ENCODE peak calls at places on chromosomes 1 and 21, in ten cellular contexts. One of them, this sample, is unnamed.

GRCh38 chr1:94322696-94323095 is 85.3 kb upstream of the ARHGAP29 start:
- DNase-seq in neural progenitor cell: no peak
- DNase-seq in HCT116: peak
- DNase-seq in IMR-90: no peak
- DNase-seq in GM12878: no peak
- DNase-seq in mammary epithelial cell: peak
- DNase-seq in endodermal cell: peak
- DNase-seq in fibroblast of lung: no peak
- DNase-seq in PC-3: peak
- DNase-seq in GM23248: peak
- DNase-seq in this sample: no peak

GRCh38 chr1:9300623-9301022 is 7.9 kb downstream of the SPSB1 start:
- DNase-seq in neural progenitor cell: no peak
- DNase-seq in HCT116: no peak
- DNase-seq in IMR-90: no peak
- DNase-seq in GM12878: no peak
- DNase-seq in mammary epithelial cell: no peak
- DNase-seq in endodermal cell: no peak
- DNase-seq in fibroblast of lung: no peak
- DNase-seq in PC-3: no peak
- DNase-seq in GM23248: no peak
- DNase-seq in this sample: no peak

GRCh38 chr1:165871311-165872067 is 44.1 kb downstream of the UCK2 start:
- DNase-seq in neural progenitor cell: peak
- DNase-seq in HCT116: peak
- DNase-seq in IMR-90: peak
- DNase-seq in GM12878: peak
- DNase-seq in mammary epithelial cell: peak
- DNase-seq in endodermal cell: peak
- DNase-seq in fibroblast of lung: peak
- DNase-seq in PC-3: peak
- DNase-seq in GM23248: peak
- DNase-seq in this sample: no peak

GRCh38 chr1:21775542-21775899 is 7.4 kb downstream of the USP48 start:
- DNase-seq in neural progenitor cell: no peak
- DNase-seq in HCT116: no peak
- DNase-seq in IMR-90: no peak
- DNase-seq in GM12878: no peak
- DNase-seq in mammary epithelial cell: no peak
- DNase-seq in endodermal cell: no peak
- DNase-seq in fibroblast of lung: no peak
- DNase-seq in PC-3: no peak
- DNase-seq in GM23248: no peak
- DNase-seq in this sample: no peak

GRCh38 chr1:180927348-180927747 is 14.7 kb downstream of the KIAA1614 start:
- DNase-seq in neural progenitor cell: no peak
- DNase-seq in HCT116: no peak
- DNase-seq in IMR-90: no peak
- DNase-seq in GM12878: no peak
- DNase-seq in mammary epithelial cell: no peak
- DNase-seq in endodermal cell: no peak
- DNase-seq in fibroblast of lung: no peak
- DNase-seq in PC-3: no peak
- DNase-seq in GM23248: no peak
- DNase-seq in this sample: no peak

GRCh38 chr21:34885636-34886553 is 163.2 kb downstream of the RUNX1 start:
- DNase-seq in neural progenitor cell: peak
- DNase-seq in HCT116: no peak
- DNase-seq in IMR-90: no peak
- DNase-seq in GM12878: no peak
- DNase-seq in mammary epithelial cell: no peak
- DNase-seq in endodermal cell: peak
- DNase-seq in fibroblast of lung: peak
- DNase-seq in PC-3: peak
- DNase-seq in GM23248: peak
- DNase-seq in this sample: peak

GRCh38 chr1:209791920-209792319 is 7.6 kb upstream of the C1orf74 start:
- DNase-seq in neural progenitor cell: no peak
- DNase-seq in HCT116: no peak
- DNase-seq in IMR-90: no peak
- DNase-seq in GM12878: no peak
- DNase-seq in mammary epithelial cell: no peak
- DNase-seq in endodermal cell: no peak
- DNase-seq in fibroblast of lung: no peak
- DNase-seq in PC-3: peak
- DNase-seq in GM23248: no peak
- DNase-seq in this sample: no peak

GRCh38 chr1:98732985-98733781 is 71.7 kb downstream of the SNX7 start:
- DNase-seq in neural progenitor cell: no peak
- DNase-seq in HCT116: no peak
- DNase-seq in IMR-90: peak
- DNase-seq in GM12878: peak
- DNase-seq in mammary epithelial cell: no peak
- DNase-seq in endodermal cell: no peak
- DNase-seq in fibroblast of lung: peak
- DNase-seq in PC-3: no peak
- DNase-seq in GM23248: no peak
- DNase-seq in this sample: peak

GRCh38 chr1:78280626-78281025 is 210.1 kb upstream of the PTGFR start:
- DNase-seq in neural progenitor cell: no peak
- DNase-seq in HCT116: no peak
- DNase-seq in IMR-90: no peak
- DNase-seq in GM12878: no peak
- DNase-seq in mammary epithelial cell: peak
- DNase-seq in endodermal cell: no peak
- DNase-seq in fibroblast of lung: no peak
- DNase-seq in PC-3: no peak
- DNase-seq in GM23248: no peak
- DNase-seq in this sample: peak

GRCh38 chr1:67645495-67646144 is 39.4 kb upstream of the GADD45A start:
- DNase-seq in neural progenitor cell: peak
- DNase-seq in HCT116: no peak
- DNase-seq in IMR-90: no peak
- DNase-seq in GM12878: no peak
- DNase-seq in mammary epithelial cell: no peak
- DNase-seq in endodermal cell: no peak
- DNase-seq in fibroblast of lung: peak
- DNase-seq in PC-3: peak
- DNase-seq in GM23248: peak
- DNase-seq in this sample: no peak

GRCh38 chr1:17538010-17538409 is 1.5 kb upstream of the ARHGEF10L start:
- DNase-seq in neural progenitor cell: no peak
- DNase-seq in HCT116: no peak
- DNase-seq in IMR-90: no peak
- DNase-seq in GM12878: no peak
- DNase-seq in mammary epithelial cell: no peak
- DNase-seq in endodermal cell: no peak
- DNase-seq in fibroblast of lung: no peak
- DNase-seq in PC-3: no peak
- DNase-seq in GM23248: peak
- DNase-seq in this sample: no peak

GRCh38 chr1:233238884-233239432 is 56.6 kb downstream of the PCNX2 start:
- DNase-seq in neural progenitor cell: no peak
- DNase-seq in HCT116: no peak
- DNase-seq in IMR-90: peak
- DNase-seq in GM12878: no peak
- DNase-seq in mammary epithelial cell: no peak
- DNase-seq in endodermal cell: no peak
- DNase-seq in fibroblast of lung: peak
- DNase-seq in PC-3: no peak
- DNase-seq in GM23248: no peak
- DNase-seq in this sample: peak

GRCh38 chr1:61332196-61332753 is 249.9 kb downstream of the NFIA start:
- DNase-seq in neural progenitor cell: no peak
- DNase-seq in HCT116: no peak
- DNase-seq in IMR-90: no peak
- DNase-seq in GM12878: peak
- DNase-seq in mammary epithelial cell: no peak
- DNase-seq in endodermal cell: no peak
- DNase-seq in fibroblast of lung: no peak
- DNase-seq in PC-3: no peak
- DNase-seq in GM23248: no peak
- DNase-seq in this sample: no peak

GRCh38 chr1:201356701-201357100 is 20.8 kb downstream of the TNNT2 start:
- DNase-seq in neural progenitor cell: no peak
- DNase-seq in HCT116: no peak
- DNase-seq in IMR-90: no peak
- DNase-seq in GM12878: no peak
- DNase-seq in mammary epithelial cell: no peak
- DNase-seq in endodermal cell: peak
- DNase-seq in fibroblast of lung: no peak
- DNase-seq in PC-3: no peak
- DNase-seq in GM23248: no peak
- DNase-seq in this sample: no peak

GRCh38 chr1:19348441-19349198 is 36.5 kb downstream of the SLC66A1 start:
- DNase-seq in neural progenitor cell: no peak
- DNase-seq in HCT116: no peak
- DNase-seq in IMR-90: no peak
- DNase-seq in GM12878: no peak
- DNase-seq in mammary epithelial cell: no peak
- DNase-seq in endodermal cell: no peak
- DNase-seq in fibroblast of lung: no peak
- DNase-seq in PC-3: no peak
- DNase-seq in GM23248: no peak
- DNase-seq in this sample: no peak

GRCh38 chr1:12075195-12076114 is 12.4 kb downstream of the TNFRSF8 start:
- DNase-seq in neural progenitor cell: no peak
- DNase-seq in HCT116: no peak
- DNase-seq in IMR-90: peak
- DNase-seq in GM12878: no peak
- DNase-seq in mammary epithelial cell: peak
- DNase-seq in endodermal cell: no peak
- DNase-seq in fibroblast of lung: peak
- DNase-seq in PC-3: no peak
- DNase-seq in GM23248: peak
- DNase-seq in this sample: no peak

GRCh38 chr1:226185153-226186036 is 1.1 kb downstream of the ACBD3 start:
- DNase-seq in neural progenitor cell: no peak
- DNase-seq in HCT116: no peak
- DNase-seq in IMR-90: peak
- DNase-seq in GM12878: no peak
- DNase-seq in mammary epithelial cell: peak
- DNase-seq in endodermal cell: no peak
- DNase-seq in fibroblast of lung: peak
- DNase-seq in PC-3: peak
- DNase-seq in GM23248: peak
- DNase-seq in this sample: peak

GRCh38 chr1:94905207-94905606 is 21.7 kb downstream of the CNN3 start:
- DNase-seq in neural progenitor cell: no peak
- DNase-seq in HCT116: no peak
- DNase-seq in IMR-90: no peak
- DNase-seq in GM12878: no peak
- DNase-seq in mammary epithelial cell: no peak
- DNase-seq in endodermal cell: peak
- DNase-seq in fibroblast of lung: no peak
- DNase-seq in PC-3: no peak
- DNase-seq in GM23248: no peak
- DNase-seq in this sample: no peak

GRCh38 chr1:21653744-21654100 is 15.4 kb downstream of the RAP1GAP start:
- DNase-seq in neural progenitor cell: no peak
- DNase-seq in HCT116: no peak
- DNase-seq in IMR-90: no peak
- DNase-seq in GM12878: no peak
- DNase-seq in mammary epithelial cell: no peak
- DNase-seq in endodermal cell: no peak
- DNase-seq in fibroblast of lung: no peak
- DNase-seq in PC-3: no peak
- DNase-seq in GM23248: no peak
- DNase-seq in this sample: no peak

GRCh38 chr1:14943516-14943851 is 210.1 kb upstream of the TMEM51 start:
- DNase-seq in neural progenitor cell: no peak
- DNase-seq in HCT116: no peak
- DNase-seq in IMR-90: no peak
- DNase-seq in GM12878: no peak
- DNase-seq in mammary epithelial cell: no peak
- DNase-seq in endodermal cell: no peak
- DNase-seq in fibroblast of lung: no peak
- DNase-seq in PC-3: no peak
- DNase-seq in GM23248: no peak
- DNase-seq in this sample: no peak
- H3K9ac ChIP-seq in neural progenitor cell: no peak
- H3K9ac ChIP-seq in HCT116: no peak
- H3K9ac ChIP-seq in IMR-90: peak
- H3K9ac ChIP-seq in GM12878: no peak
- H3K9ac ChIP-seq in mammary epithelial cell: no peak
- H3K9ac ChIP-seq in endodermal cell: no peak
- H3K9ac ChIP-seq in fibroblast of lung: peak
- H3K9ac ChIP-seq in PC-3: no peak
- H3K9ac ChIP-seq in GM23248: peak
- H3K9ac ChIP-seq in this sample: peak

GRCh38 chr21:44869860-44870747 is 3.4 kb downstream of the PTTG1IP start:
- DNase-seq in neural progenitor cell: peak
- DNase-seq in HCT116: peak
- DNase-seq in IMR-90: peak
- DNase-seq in GM12878: no peak
- DNase-seq in mammary epithelial cell: peak
- DNase-seq in endodermal cell: peak
- DNase-seq in fibroblast of lung: peak
- DNase-seq in PC-3: peak
- DNase-seq in GM23248: peak
- DNase-seq in this sample: peak
- H3K9ac ChIP-seq in neural progenitor cell: no peak
- H3K9ac ChIP-seq in HCT116: peak
- H3K9ac ChIP-seq in IMR-90: peak
- H3K9ac ChIP-seq in GM12878: no peak
- H3K9ac ChIP-seq in mammary epithelial cell: peak
- H3K9ac ChIP-seq in endodermal cell: peak
- H3K9ac ChIP-seq in fibroblast of lung: peak
- H3K9ac ChIP-seq in PC-3: peak
- H3K9ac ChIP-seq in GM23248: peak
- H3K9ac ChIP-seq in this sample: peak

GRCh38 chr1:156925154-156926010 is 5.0 kb downstream of the LRRC71 start:
- DNase-seq in neural progenitor cell: no peak
- DNase-seq in HCT116: no peak
- DNase-seq in IMR-90: no peak
- DNase-seq in GM12878: no peak
- DNase-seq in mammary epithelial cell: no peak
- DNase-seq in endodermal cell: no peak
- DNase-seq in fibroblast of lung: no peak
- DNase-seq in PC-3: no peak
- DNase-seq in GM23248: no peak
- DNase-seq in this sample: no peak
- H3K9ac ChIP-seq in neural progenitor cell: no peak
- H3K9ac ChIP-seq in HCT116: no peak
- H3K9ac ChIP-seq in IMR-90: no peak
- H3K9ac ChIP-seq in GM12878: no peak
- H3K9ac ChIP-seq in mammary epithelial cell: no peak
- H3K9ac ChIP-seq in endodermal cell: no peak
- H3K9ac ChIP-seq in fibroblast of lung: no peak
- H3K9ac ChIP-seq in PC-3: no peak
- H3K9ac ChIP-seq in GM23248: no peak
- H3K9ac ChIP-seq in this sample: no peak

DNA sequence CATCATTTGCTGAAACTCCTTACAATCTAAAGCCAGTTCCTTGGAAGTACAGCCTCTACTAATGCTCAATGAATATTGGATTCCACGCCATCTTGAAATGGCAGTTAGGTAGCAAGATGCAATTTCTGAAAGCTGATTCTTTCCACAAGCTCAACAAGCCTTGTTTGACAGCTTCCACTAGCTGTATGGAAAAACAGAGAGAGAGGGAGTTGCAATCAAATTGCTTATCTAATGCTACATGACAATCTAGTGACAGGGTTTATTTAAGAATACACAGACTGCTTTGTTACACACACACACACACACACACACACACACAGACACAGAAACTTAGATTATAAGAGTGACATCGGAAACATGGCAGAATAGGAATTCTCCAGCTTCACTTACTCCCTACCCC is 288.4 kb upstream of the DEPDC1 start:
- DNase-seq in neural progenitor cell: no peak
- DNase-seq in HCT116: no peak
- DNase-seq in IMR-90: no peak
- DNase-seq in GM12878: no peak
- DNase-seq in mammary epithelial cell: no peak
- DNase-seq in endodermal cell: no peak
- DNase-seq in fibroblast of lung: no peak
- DNase-seq in PC-3: no peak
- DNase-seq in GM23248: no peak
- DNase-seq in this sample: no peak
- H3K9ac ChIP-seq in neural progenitor cell: no peak
- H3K9ac ChIP-seq in HCT116: no peak
- H3K9ac ChIP-seq in IMR-90: no peak
- H3K9ac ChIP-seq in GM12878: no peak
- H3K9ac ChIP-seq in mammary epithelial cell: no peak
- H3K9ac ChIP-seq in endodermal cell: no peak
- H3K9ac ChIP-seq in fibroblast of lung: no peak
- H3K9ac ChIP-seq in PC-3: no peak
- H3K9ac ChIP-seq in GM23248: no peak
- H3K9ac ChIP-seq in this sample: no peak